ENCODE peak calls at places on chromosomes 6 and 20, in six cellular contexts. One of them, this sample, is unnamed. For H3K4me1, the result is how much of the 10 kb centered on the place peaks cover.

GRCh38 chr6:105988321-105988720 is 97.8 kb upstream of the PRDM1 start:
- DNase-seq in transverse colon: no peak
- DNase-seq in stomach: no peak
- DNase-seq in spleen: no peak
- DNase-seq in upper lobe of left lung: no peak
- DNase-seq in breast epithelium: no peak
- DNase-seq in this sample: no peak

GRCh38 chr20:25540273-25540672 is 45.1 kb downstream of the NINL start:
- DNase-seq in breast epithelium: no peak
- DNase-seq in transverse colon: no peak
- DNase-seq in stomach: no peak
- DNase-seq in upper lobe of left lung: no peak
- DNase-seq in spleen: no peak
- DNase-seq in this sample: no peak

GRCh38 chr6:118372413-118372812 is 175.7 kb upstream of the PLN start:
- DNase-seq in spleen: no peak
- DNase-seq in transverse colon: no peak
- DNase-seq in stomach: no peak
- DNase-seq in breast epithelium: no peak
- DNase-seq in upper lobe of left lung: no peak
- DNase-seq in this sample: no peak

GRCh38 chr6:128112494-128112893 is 211.6 kb upstream of the THEMIS start:
- DNase-seq in upper lobe of left lung: no peak
- DNase-seq in transverse colon: no peak
- DNase-seq in stomach: no peak
- DNase-seq in breast epithelium: no peak
- DNase-seq in spleen: no peak
- DNase-seq in this sample: no peak

GRCh38 chr6:142413111-142413510 is 111.3 kb downstream of the ADGRG6 start:
- DNase-seq in spleen: no peak
- DNase-seq in upper lobe of left lung: no peak
- DNase-seq in breast epithelium: no peak
- DNase-seq in transverse colon: no peak
- DNase-seq in stomach: no peak
- DNase-seq in this sample: no peak

GRCh38 chr6:13248053-13248452 is 80.3 kb downstream of the TBC1D7 start:
- DNase-seq in stomach: no peak
- DNase-seq in upper lobe of left lung: no peak
- DNase-seq in spleen: no peak
- DNase-seq in breast epithelium: no peak
- DNase-seq in transverse colon: no peak
- DNase-seq in this sample: no peak

GRCh38 chr6:142868917-142869316 is 76.1 kb downstream of the HIVEP2 start:
- DNase-seq in transverse colon: no peak
- DNase-seq in spleen: no peak
- DNase-seq in breast epithelium: no peak
- DNase-seq in upper lobe of left lung: no peak
- DNase-seq in stomach: no peak
- DNase-seq in this sample: no peak

GRCh38 chr6:5584072-5584471 is 322.8 kb downstream of the FARS2 start:
- DNase-seq in stomach: no peak
- DNase-seq in transverse colon: no peak
- DNase-seq in breast epithelium: no peak
- DNase-seq in upper lobe of left lung: no peak
- DNase-seq in spleen: no peak
- DNase-seq in this sample: no peak

GRCh38 chr6:147063469-147064031 is 140.7 kb upstream of the STXBP5 start:
- DNase-seq in transverse colon: no peak
- DNase-seq in spleen: no peak
- DNase-seq in upper lobe of left lung: no peak
- DNase-seq in stomach: no peak
- DNase-seq in breast epithelium: no peak
- DNase-seq in this sample: no peak

GRCh38 chr6:86969573-86969972 is 32.2 kb downstream of the HTR1E start:
- DNase-seq in spleen: no peak
- DNase-seq in stomach: peak
- DNase-seq in transverse colon: no peak
- DNase-seq in breast epithelium: no peak
- DNase-seq in upper lobe of left lung: no peak
- DNase-seq in this sample: no peak

GRCh38 chr6:61586934-61587537 is 699.0 kb downstream of the KHDRBS2 start:
- DNase-seq in upper lobe of left lung: no peak
- DNase-seq in stomach: no peak
- DNase-seq in transverse colon: no peak
- DNase-seq in spleen: no peak
- DNase-seq in breast epithelium: no peak
- DNase-seq in this sample: no peak

GRCh38 chr20:18783385-18783959 is 30.1 kb upstream of the SCP2D1 start:
- DNase-seq in transverse colon: no peak
- DNase-seq in upper lobe of left lung: no peak
- DNase-seq in breast epithelium: no peak
- DNase-seq in spleen: no peak
- DNase-seq in stomach: no peak
- DNase-seq in this sample: no peak

GRCh38 chr20:52410746-52411317 is 219.3 kb upstream of the ZFP64 start:
- DNase-seq in breast epithelium: no peak
- DNase-seq in spleen: no peak
- DNase-seq in transverse colon: no peak
- DNase-seq in upper lobe of left lung: no peak
- DNase-seq in stomach: no peak
- DNase-seq in this sample: no peak
- TF ChIP-seq POLR2AphosphoS5 in breast epithelium: no peak
- TF ChIP-seq POLR2AphosphoS5 in spleen: no peak
- TF ChIP-seq POLR2AphosphoS5 in transverse colon: no peak
- TF ChIP-seq POLR2AphosphoS5 in upper lobe of left lung: no peak
- TF ChIP-seq POLR2AphosphoS5 in stomach: no peak
- TF ChIP-seq POLR2AphosphoS5 in this sample: no peak

GRCh38 chr20:51698252-51698651 is 69.9 kb downstream of the ATP9A start:
- DNase-seq in breast epithelium: no peak
- DNase-seq in stomach: no peak
- DNase-seq in spleen: no peak
- DNase-seq in transverse colon: no peak
- DNase-seq in upper lobe of left lung: no peak
- DNase-seq in this sample: no peak
- H3K4me1 ChIP-seq in breast epithelium: under half
- H3K4me1 ChIP-seq in stomach: under half
- H3K4me1 ChIP-seq in spleen: under half
- H3K4me1 ChIP-seq in transverse colon: under half
- H3K4me1 ChIP-seq in upper lobe of left lung: under half
- H3K4me1 ChIP-seq in this sample: under half

DNA sequence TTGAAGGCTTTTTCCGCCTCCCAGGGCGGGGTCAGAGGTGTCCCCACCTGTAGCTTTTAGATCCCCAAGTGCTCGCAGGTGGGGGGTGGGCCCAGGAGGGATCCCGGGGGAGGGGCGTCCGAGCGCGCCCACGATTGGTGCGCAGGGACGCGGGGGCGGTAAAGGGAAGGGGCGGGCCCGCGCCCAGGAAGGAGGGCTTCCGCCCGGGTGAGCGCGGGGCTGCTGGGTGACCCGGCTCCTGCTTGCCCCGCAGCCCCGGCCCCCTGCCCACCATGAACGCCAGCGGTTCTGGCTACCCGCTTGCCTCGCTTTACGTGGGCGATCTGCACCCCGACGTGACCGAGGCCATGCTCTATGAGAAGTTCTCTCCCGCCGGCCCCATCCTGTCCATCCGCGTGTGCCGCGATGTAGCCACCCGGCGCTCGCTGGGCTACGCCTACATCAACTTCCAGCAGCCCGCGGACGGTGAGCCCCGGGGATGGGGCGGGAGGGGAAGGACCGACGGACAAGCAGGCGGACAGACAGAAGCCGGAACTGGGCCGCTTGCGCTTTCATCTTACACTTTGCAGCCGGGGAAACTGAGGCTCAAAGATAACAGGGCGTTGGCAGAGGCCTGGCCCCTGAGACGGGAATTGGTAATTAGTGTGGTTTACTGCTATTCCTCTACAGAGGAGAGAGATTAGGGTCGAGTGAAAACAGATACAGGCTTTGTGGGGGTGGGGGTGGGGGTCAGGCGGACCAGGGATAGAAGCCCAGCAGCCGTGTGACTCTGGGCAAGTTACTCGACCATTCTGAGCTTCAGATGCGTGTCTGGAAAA is at the start of gene PABPC1L:
- DNase-seq in upper lobe of left lung: peak
- DNase-seq in transverse colon: peak
- DNase-seq in stomach: peak
- DNase-seq in breast epithelium: peak
- DNase-seq in spleen: peak
- DNase-seq in this sample: peak
- TF ChIP-seq POLR2AphosphoS5 in upper lobe of left lung: peak
- TF ChIP-seq POLR2AphosphoS5 in transverse colon: no peak
- TF ChIP-seq POLR2AphosphoS5 in stomach: no peak
- TF ChIP-seq POLR2AphosphoS5 in breast epithelium: no peak
- TF ChIP-seq POLR2AphosphoS5 in spleen: peak
- TF ChIP-seq POLR2AphosphoS5 in this sample: peak

GRCh38 chr20:48283470-48284110 is 498.3 kb upstream of the SULF2 start:
- DNase-seq in breast epithelium: peak
- DNase-seq in upper lobe of left lung: peak
- DNase-seq in transverse colon: peak
- DNase-seq in spleen: no peak
- DNase-seq in stomach: peak
- DNase-seq in this sample: no peak

GRCh38 chr20:48286571-48287551 is 501.6 kb upstream of the SULF2 start:
- DNase-seq in spleen: no peak
- DNase-seq in breast epithelium: peak
- DNase-seq in stomach: no peak
- DNase-seq in upper lobe of left lung: no peak
- DNase-seq in transverse colon: no peak
- DNase-seq in this sample: no peak

GRCh38 chr20:48282591-48283228 is 497.4 kb upstream of the SULF2 start:
- DNase-seq in upper lobe of left lung: no peak
- DNase-seq in transverse colon: no peak
- DNase-seq in breast epithelium: no peak
- DNase-seq in spleen: no peak
- DNase-seq in stomach: no peak
- DNase-seq in this sample: no peak

GRCh38 chr20:48285656-48286055 is 500.4 kb upstream of the SULF2 start:
- DNase-seq in breast epithelium: no peak
- DNase-seq in upper lobe of left lung: no peak
- DNase-seq in transverse colon: no peak
- DNase-seq in stomach: no peak
- DNase-seq in spleen: no peak
- DNase-seq in this sample: no peak

GRCh38 chr20:48284837-48285236 is 499.6 kb upstream of the SULF2 start:
- DNase-seq in spleen: no peak
- DNase-seq in breast epithelium: no peak
- DNase-seq in stomach: no peak
- DNase-seq in upper lobe of left lung: no peak
- DNase-seq in transverse colon: no peak
- DNase-seq in this sample: no peak
- H3K4me1 ChIP-seq in spleen: under half
- H3K4me1 ChIP-seq in breast epithelium: under half
- H3K4me1 ChIP-seq in stomach: under half
- H3K4me1 ChIP-seq in upper lobe of left lung: under half
- H3K4me1 ChIP-seq in transverse colon: under half
- H3K4me1 ChIP-seq in this sample: under half

DNA sequence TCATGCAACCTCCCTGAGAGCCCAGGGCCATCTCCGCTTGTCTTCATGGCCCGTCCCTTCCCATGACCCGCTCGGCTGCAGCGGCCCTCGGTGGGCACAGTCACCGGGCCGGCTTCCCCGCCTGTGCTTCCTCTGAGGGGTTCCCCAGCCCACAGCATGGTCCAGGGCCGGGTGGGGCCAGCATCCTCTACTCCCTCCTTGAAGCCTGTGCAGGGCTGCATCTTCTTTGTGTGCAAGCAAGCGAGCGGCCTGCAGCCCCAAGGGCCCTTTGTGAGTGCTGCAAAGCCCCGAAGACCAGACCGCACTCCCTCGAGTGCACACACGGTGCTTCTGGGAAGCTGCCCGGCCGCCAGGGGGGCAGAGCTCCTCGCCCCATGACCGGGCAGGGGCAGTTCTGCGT is 265.8 kb downstream of the TAF4 start:
- DNase-seq in upper lobe of left lung: peak
- DNase-seq in breast epithelium: no peak
- DNase-seq in stomach: no peak
- DNase-seq in spleen: peak
- DNase-seq in transverse colon: no peak
- DNase-seq in this sample: no peak
- TF ChIP-seq POLR2AphosphoS5 in upper lobe of left lung: no peak
- TF ChIP-seq POLR2AphosphoS5 in breast epithelium: no peak
- TF ChIP-seq POLR2AphosphoS5 in stomach: no peak
- TF ChIP-seq POLR2AphosphoS5 in spleen: no peak
- TF ChIP-seq POLR2AphosphoS5 in transverse colon: no peak
- TF ChIP-seq POLR2AphosphoS5 in this sample: no peak

DNA sequence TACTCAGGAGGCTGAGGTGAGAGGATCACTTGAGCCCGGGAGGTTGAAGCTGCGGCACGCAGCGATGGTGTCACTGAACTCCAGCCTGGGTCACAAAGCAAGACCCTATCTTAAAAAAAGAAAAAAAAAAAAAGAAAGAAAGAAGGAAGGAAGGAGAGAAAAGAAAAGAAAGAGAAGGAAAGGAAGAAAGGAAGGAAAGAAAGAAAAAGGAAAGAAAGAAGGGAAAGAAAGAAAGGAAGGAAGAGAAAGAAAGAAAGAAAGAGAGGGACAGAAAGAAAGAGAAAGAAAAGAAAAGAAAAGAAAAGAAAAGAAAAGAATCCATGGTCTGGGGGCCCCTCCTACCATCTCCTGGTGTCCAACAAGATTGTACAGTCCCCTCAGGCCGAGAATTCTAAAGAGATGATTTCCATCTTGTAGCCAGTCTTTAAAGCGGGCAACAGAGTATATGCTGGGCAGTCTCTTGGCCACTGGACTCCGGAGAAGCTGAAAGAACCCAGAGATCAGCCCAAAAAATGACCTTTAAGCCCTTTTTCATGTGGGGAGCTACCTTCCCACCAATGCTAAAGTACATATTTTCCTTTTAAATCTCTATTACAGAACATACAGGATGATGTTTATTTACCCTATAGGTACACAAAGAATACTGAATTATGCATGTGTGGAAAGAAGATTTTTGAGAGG is 23.7 kb upstream of the RBL1 start:
- DNase-seq in stomach: no peak
- DNase-seq in upper lobe of left lung: no peak
- DNase-seq in transverse colon: no peak
- DNase-seq in spleen: peak
- DNase-seq in breast epithelium: no peak
- DNase-seq in this sample: no peak
- H3K4me1 ChIP-seq in stomach: under half
- H3K4me1 ChIP-seq in upper lobe of left lung: under half
- H3K4me1 ChIP-seq in transverse colon: under half
- H3K4me1 ChIP-seq in spleen: under half
- H3K4me1 ChIP-seq in breast epithelium: under half
- H3K4me1 ChIP-seq in this sample: under half

GRCh38 chr6:117237561-117237960 is 27.8 kb upstream of the VGLL2 start:
- DNase-seq in upper lobe of left lung: no peak
- DNase-seq in spleen: no peak
- DNase-seq in breast epithelium: no peak
- DNase-seq in transverse colon: no peak
- DNase-seq in stomach: no peak
- DNase-seq in this sample: no peak

GRCh38 chr6:117229870-117230269 is 35.5 kb upstream of the VGLL2 start:
- DNase-seq in stomach: no peak
- DNase-seq in breast epithelium: no peak
- DNase-seq in transverse colon: no peak
- DNase-seq in spleen: no peak
- DNase-seq in upper lobe of left lung: no peak
- DNase-seq in this sample: no peak

GRCh38 chr6:117232191-117232590 is 33.2 kb upstream of the VGLL2 start:
- DNase-seq in stomach: no peak
- DNase-seq in upper lobe of left lung: no peak
- DNase-seq in breast epithelium: no peak
- DNase-seq in spleen: no peak
- DNase-seq in transverse colon: no peak
- DNase-seq in this sample: no peak

GRCh38 chr6:117231466-117231865 is 33.9 kb upstream of the VGLL2 start:
- DNase-seq in spleen: no peak
- DNase-seq in breast epithelium: no peak
- DNase-seq in stomach: no peak
- DNase-seq in transverse colon: no peak
- DNase-seq in upper lobe of left lung: no peak
- DNase-seq in this sample: no peak

GRCh38 chr6:117233146-117233545 is 32.2 kb upstream of the VGLL2 start:
- DNase-seq in spleen: no peak
- DNase-seq in breast epithelium: no peak
- DNase-seq in stomach: no peak
- DNase-seq in upper lobe of left lung: no peak
- DNase-seq in transverse colon: no peak
- DNase-seq in this sample: no peak
- TF ChIP-seq POLR2AphosphoS5 in spleen: no peak
- TF ChIP-seq POLR2AphosphoS5 in breast epithelium: no peak
- TF ChIP-seq POLR2AphosphoS5 in stomach: no peak
- TF ChIP-seq POLR2AphosphoS5 in upper lobe of left lung: no peak
- TF ChIP-seq POLR2AphosphoS5 in transverse colon: no peak
- TF ChIP-seq POLR2AphosphoS5 in this sample: no peak